ENCODE peak calls at places on chromosomes 16 and 17, in seven cellular contexts. H is substantia nigra; F is effector memory CD4-positive, alpha-beta T cell; X is fibroblast of lung; M is prostate gland; W is left ventricle myocardium inferior; C is pancreas. T is an unnamed sample.

GRCh38 chr17:77741109-77741508 is 217.4 kb upstream of the TNRC6C start:
- DNase-seq in F (peak), H (no peak), C (no peak), W (no peak), X (no peak), M (no peak), T (no peak)

GRCh38 chr16:11907160-11907970 is 8.4 kb downstream of the GSPT1 start:
- DNase-seq in F (no peak), W (no peak), C (no peak), M (no peak), H (no peak), X (no peak), T (no peak)

GRCh38 chr16:65769776-65770438 is 596.6 kb upstream of the CDH5 start:
- DNase-seq in H (no peak), F (no peak), W (no peak), C (no peak), X (peak), M (no peak), T (no peak)

GRCh38 chr17:71438631-71439146 is 682.1 kb upstream of the SOX9 start:
- DNase-seq in W (no peak), C (no peak), F (no peak), M (no peak), X (peak), H (no peak), T (peak)

GRCh38 chr17:78915872-78916632 is 9.1 kb downstream of the TIMP2 start:
- DNase-seq in H (no peak), X (peak), W (peak), M (no peak), C (no peak), F (no peak), T (peak)

GRCh38 chr16:80200079-80200478 is 340.7 kb upstream of the DYNLRB2 start:
- DNase-seq in H (no peak), W (no peak), F (no peak), X (no peak), C (no peak), M (no peak), T (peak)

GRCh38 chr16:85463228-85463611 is 149.9 kb upstream of the GSE1 start:
- DNase-seq in X (no peak), M (no peak), F (no peak), C (no peak), W (no peak), H (no peak), T (no peak)

GRCh38 chr17:21452377-21453143 is 76.4 kb downstream of the KCNJ12 start:
- DNase-seq in X (peak), C (peak), W (peak), H (peak), M (peak), F (no peak), T (no peak)

GRCh38 chr17:83200231-83200699 is 120.9 kb downstream of the METRNL start:
- DNase-seq in H (no peak), W (peak), M (peak), F (peak), X (peak), C (peak), T (no peak)

GRCh38 chr17:3964203-3965122 is at the start of gene ATP2A3:
- DNase-seq in X (no peak), F (peak), M (no peak), C (peak), H (no peak), W (peak), T (no peak)
- H3K27ac ChIP-seq in X (no peak), F (peak), M (peak), C (peak), H (no peak), W (peak), T (no peak)

DNA sequence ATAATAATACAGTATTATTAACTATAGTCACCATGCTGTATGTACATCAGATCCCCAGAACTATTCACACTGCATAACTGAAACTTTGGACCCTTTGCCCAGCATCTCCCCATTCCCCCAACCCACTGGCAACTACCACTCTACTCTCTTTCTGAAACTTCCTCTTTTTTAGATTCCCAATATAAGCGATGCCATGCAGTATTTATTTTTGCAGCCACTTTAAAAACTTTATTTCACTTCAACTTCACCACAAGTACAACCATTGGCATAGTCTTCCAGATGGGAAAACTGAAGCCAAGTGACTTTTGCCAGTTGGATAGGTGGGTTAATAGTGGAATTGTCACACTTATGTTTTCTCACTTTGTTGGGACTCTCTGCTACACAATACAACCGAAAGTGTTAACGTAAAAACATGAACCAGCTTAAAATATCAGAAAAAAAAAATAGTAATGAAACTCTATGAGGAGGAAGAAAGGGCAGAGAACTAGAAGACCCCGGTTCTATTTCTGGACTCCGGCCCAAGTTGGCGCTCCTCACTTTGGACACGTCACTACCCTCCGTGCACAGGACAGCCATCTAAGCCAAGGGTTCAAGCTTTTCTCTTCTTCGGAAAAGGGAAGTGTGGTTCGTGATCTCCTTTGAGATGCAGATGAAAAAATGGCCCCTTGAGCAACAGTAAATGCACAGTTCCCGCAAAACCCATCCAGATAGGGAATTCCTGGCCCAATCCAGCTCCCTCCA is 744 bp downstream of the SHCBP1 start:
- DNase-seq in H (no peak), F (no peak), C (no peak), M (no peak), W (no peak), X (peak), T (no peak)
- H3K27ac ChIP-seq in H (no peak), F (no peak), C (no peak), M (no peak), W (no peak), X (peak), T (no peak)

GRCh38 chr17:76670020-76670707 is 26.6 kb upstream of the ST6GALNAC1 start:
- DNase-seq in C (no peak), H (no peak), F (no peak), M (no peak), X (no peak), W (no peak), T (no peak)

GRCh38 chr17:76671123-76671911 is 27.8 kb upstream of the ST6GALNAC1 start:
- DNase-seq in H (peak), X (peak), W (peak), M (peak), C (peak), F (peak), T (peak)

GRCh38 chr17:76671912-76672262 is 28.3 kb upstream of the ST6GALNAC1 start:
- DNase-seq in H (no peak), X (no peak), W (no peak), M (no peak), F (no peak), C (no peak), T (no peak)

GRCh38 chr17:76672270-76672851 is 28.8 kb upstream of the ST6GALNAC1 start:
- DNase-seq in W (no peak), X (no peak), C (no peak), H (no peak), F (no peak), M (no peak), T (no peak)

GRCh38 chr17:76670708-76671122 is 27.2 kb upstream of the ST6GALNAC1 start:
- DNase-seq in X (no peak), H (no peak), M (no peak), F (no peak), W (no peak), C (no peak), T (no peak)
- H3K27ac ChIP-seq in X (no peak), H (no peak), M (peak), F (peak), W (peak), C (peak), T (peak)

GRCh38 chr16:68642047-68642435 is 3.1 kb upstream of the CDH3 start:
- DNase-seq in X (no peak), M (no peak), H (no peak), W (no peak), C (no peak), F (no peak), T (no peak)
- H3K27ac ChIP-seq in X (no peak), M (no peak), H (no peak), W (no peak), C (no peak), F (no peak), T (peak)

GRCh38 chr17:43020030-43020621 is 2.1 kb downstream of the VAT1 start:
- DNase-seq in X (no peak), H (no peak), F (no peak), W (no peak), M (no peak), C (no peak), T (no peak)
- H3K27ac ChIP-seq in X (peak), H (no peak), F (peak), W (peak), M (peak), C (no peak), T (no peak)

GRCh38 chr17:3479988-3480387 is 4.2 kb downstream of the ASPA start:
- DNase-seq in F (no peak), M (no peak), C (no peak), W (no peak), X (no peak), H (no peak), T (no peak)
- H3K27ac ChIP-seq in F (no peak), M (no peak), C (no peak), W (no peak), X (no peak), H (no peak), T (no peak)

T was measured in epithelial cell of prostate.